ENCODE peak calls at places on chromosomes 11 and 22, in five cellular contexts. B is fibroblast of lung, K is heart left ventricle, Y is HCT116, D is tibial nerve. S is an unnamed sample. For H3K4me1 and H3K27me3, the result is how much of the 10 kb centered on the place peaks cover.

GRCh38 chr22:19060356-19061009 is 61.7 kb downstream of the DGCR2 start:
- DNase-seq in K (no peak), Y (no peak), B (peak), D (no peak), S (no peak)

GRCh38 chr11:12769834-12770345 is 95.7 kb downstream of the TEAD1 start:
- DNase-seq in B (peak), K (no peak), Y (peak), D (no peak), S (no peak)

GRCh38 chr22:27756212-27756660 is 45.3 kb downstream of the MN1 start:
- DNase-seq in D (no peak), K (peak), B (no peak), Y (no peak), S (no peak)

GRCh38 chr22:25081409-25081824 is 118.2 kb upstream of the CRYBB3 start:
- DNase-seq in Y (peak), D (peak), K (no peak), B (no peak), S (no peak)

GRCh38 chr11:78821371-78822306 is 247.0 kb upstream of the NARS2 start:
- DNase-seq in B (peak), D (no peak), K (no peak), Y (no peak), S (no peak)

GRCh38 chr11:119189393-119189792 is 4.1 kb downstream of the NHERF4 start:
- DNase-seq in Y (no peak), K (no peak), B (no peak), D (no peak), S (no peak)

GRCh38 chr22:39244496-39245129 is at the start of gene PDGFB:
- DNase-seq in D (peak), B (no peak), K (peak), Y (no peak), S (no peak)

GRCh38 chr11:42171046-42171445 is 711.6 kb upstream of the LRRC4C start:
- DNase-seq in K (no peak), D (no peak), B (no peak), Y (no peak), S (no peak)

GRCh38 chr11:119509969-119510401 is 87.0 kb upstream of the THY1 start:
- DNase-seq in B (peak), D (no peak), Y (no peak), K (peak), S (no peak)

GRCh38 chr11:132114185-132114584 is 743.8 kb downstream of the NTM start:
- DNase-seq in D (peak), K (peak), B (no peak), Y (no peak), S (no peak)

GRCh38 chr11:93236741-93237675 is 39.2 kb upstream of the SLC36A4 start:
- DNase-seq in D (peak), K (no peak), Y (peak), B (peak), S (no peak)

GRCh38 chr11:6556139-6556949 is 47.1 kb downstream of the RRP8 start:
- DNase-seq in D (no peak), Y (no peak), B (no peak), K (no peak), S (no peak)

GRCh38 chr11:45265963-45266692 is 20.0 kb downstream of the SYT13 start:
- DNase-seq in K (no peak), D (no peak), Y (no peak), B (no peak), S (no peak)

GRCh38 chr11:45264839-45265515 is 21.2 kb downstream of the SYT13 start:
- DNase-seq in B (peak), Y (no peak), D (no peak), K (no peak), S (no peak)

GRCh38 chr11:45269678-45270077 is 16.5 kb downstream of the SYT13 start:
- DNase-seq in D (no peak), Y (no peak), K (no peak), B (no peak), S (no peak)

GRCh38 chr11:45266693-45267451 is 19.3 kb downstream of the SYT13 start:
- DNase-seq in B (no peak), K (no peak), Y (no peak), D (no peak), S (no peak)

DNA sequence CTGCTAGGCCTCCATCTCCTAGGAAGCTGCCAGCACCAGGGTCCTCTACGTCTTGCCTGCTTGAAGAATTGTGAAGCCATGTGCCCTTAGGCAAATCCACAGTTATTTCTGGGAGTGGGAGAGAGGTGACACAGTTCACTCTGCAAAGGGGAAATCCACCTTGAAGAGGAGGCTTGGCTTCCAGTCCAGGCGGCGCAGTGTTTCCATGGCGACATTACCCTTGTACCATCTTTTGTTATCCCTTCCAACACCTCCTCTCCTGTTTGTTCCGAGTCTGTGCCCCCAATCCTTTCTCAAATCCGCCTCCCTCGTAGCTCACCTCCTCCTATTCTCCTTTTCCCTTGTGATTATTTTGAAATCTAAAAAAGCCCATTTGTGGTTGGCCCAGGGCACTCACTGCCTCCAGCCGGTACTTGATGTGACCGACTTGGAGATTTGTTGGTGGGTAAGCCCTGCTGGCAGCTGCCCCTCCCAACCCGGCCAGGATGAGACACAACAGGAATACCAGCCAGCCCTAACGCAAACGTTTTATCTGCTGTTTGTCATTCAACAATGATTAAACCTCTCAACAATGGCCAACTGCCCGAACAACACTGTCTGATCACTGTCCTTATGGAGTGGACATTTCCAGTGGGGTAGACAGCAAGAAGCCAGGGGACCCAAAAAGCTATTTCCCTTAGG is 18.3 kb downstream of the SYT13 start:
- DNase-seq in D (no peak), Y (no peak), K (no peak), B (no peak), S (no peak)
- H3K4me1 ChIP-seq in D (under half), Y (under half), K (under half), B (under half), S (under half)

DNA sequence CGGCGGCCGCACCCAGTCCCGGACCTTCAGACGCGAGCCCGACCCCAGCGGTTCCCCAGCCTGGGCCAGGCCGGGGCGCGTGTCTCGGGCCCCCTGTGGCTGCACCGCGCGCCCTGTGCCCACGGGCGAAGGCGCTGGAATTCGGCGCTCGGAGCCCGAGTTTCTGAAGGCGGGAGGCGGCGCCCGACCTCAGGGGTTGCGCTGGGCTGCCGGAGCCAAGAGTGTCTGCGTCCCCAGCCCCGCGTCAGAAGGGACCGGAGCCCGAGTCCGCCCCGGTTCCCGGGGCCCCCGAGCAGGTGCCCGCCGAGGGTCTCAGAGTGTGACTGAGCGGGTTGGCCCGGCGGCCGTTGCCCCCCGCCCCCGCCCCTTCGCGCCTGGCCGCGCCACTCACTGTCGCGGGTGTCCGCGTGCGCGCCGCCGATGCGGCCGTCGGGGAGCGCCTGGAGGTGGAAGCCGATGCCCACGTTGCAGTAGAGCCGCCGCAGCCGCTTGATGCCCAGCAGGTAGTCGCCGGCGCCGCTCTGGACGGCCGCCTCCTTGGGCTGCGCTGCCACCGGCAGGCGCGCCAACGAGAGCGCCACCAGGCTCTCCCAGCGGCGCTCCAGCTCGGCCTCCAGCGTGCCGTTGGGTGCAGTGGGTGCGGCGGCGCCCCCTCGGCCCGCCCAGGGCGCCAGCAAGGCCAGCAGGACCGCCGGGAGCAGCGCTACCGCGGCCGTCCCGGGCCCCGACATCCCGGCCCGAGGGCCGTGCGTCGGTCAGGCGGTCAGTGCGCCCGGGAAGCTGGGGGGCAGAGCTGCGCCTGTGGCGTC is 583 bp downstream of the FGF4 start:
- DNase-seq in D (no peak), Y (no peak), K (no peak), B (no peak), S (no peak)
- H3K27me3 ChIP-seq in D (under half), Y (under half), K (under half), B (under half), S (under half)

GRCh38 chr11:68940651-68941323 is 37.1 kb downstream of the IGHMBP2 start:
- DNase-seq in B (no peak), Y (no peak), D (no peak), K (no peak), S (no peak)

GRCh38 chr11:68939583-68940555 is 36.2 kb downstream of the IGHMBP2 start:
- DNase-seq in D (no peak), Y (no peak), K (no peak), B (no peak), S (no peak)

GRCh38 chr11:68936676-68937620 is 33.3 kb downstream of the IGHMBP2 start:
- DNase-seq in K (no peak), B (no peak), Y (no peak), D (no peak), S (no peak)

GRCh38 chr11:68938088-68938487 is 34.4 kb downstream of the IGHMBP2 start:
- DNase-seq in D (no peak), K (no peak), Y (no peak), B (no peak), S (no peak)

GRCh38 chr11:68938816-68939582 is 35.3 kb downstream of the IGHMBP2 start:
- DNase-seq in D (no peak), Y (no peak), K (no peak), B (no peak), S (no peak)
- H3K4me1 ChIP-seq in D (under half), Y (under half), K (under half), B (under half), S (under half)

GRCh38 chr22:30077279-30077678 is 3.0 kb upstream of the HORMAD2 start:
- DNase-seq in K (no peak), Y (no peak), B (no peak), D (no peak), S (no peak)
- H3K27me3 ChIP-seq in K (under half), Y (under half), B (under half), D (under half), S (under half)

DNA sequence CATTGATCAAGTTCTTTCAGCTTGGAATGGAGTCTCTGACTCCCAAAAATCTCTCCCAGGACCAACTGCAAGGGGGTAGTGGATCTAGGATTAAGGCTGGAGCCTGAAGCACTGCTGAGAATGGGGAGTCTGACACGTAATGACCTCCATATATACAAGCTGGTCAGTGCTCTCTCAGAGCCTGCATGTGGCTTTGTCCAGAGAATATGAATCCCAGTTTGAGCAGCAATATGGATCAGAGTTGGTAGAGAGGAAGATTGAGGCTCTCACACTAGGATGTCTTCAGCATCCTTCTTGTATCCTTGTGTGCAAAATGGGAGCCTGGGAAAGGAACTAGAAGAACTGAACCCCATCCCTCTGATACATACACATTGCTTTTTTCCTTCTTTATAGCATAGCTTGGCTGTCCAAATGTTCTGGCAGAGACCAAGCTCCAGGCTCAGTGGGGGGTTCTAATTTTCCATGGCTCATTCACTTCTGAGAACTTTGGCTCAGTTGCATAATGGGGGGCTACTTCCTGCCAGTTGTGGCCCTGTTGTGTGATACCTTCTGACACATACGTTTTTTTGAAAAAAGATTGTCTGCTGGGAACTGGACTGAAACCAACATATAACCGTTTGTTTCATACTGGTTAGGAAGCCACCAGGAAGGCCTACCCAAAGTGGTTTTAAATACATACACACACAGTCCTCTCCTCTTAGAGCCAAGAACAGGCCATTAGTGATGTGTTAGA is 138.2 kb downstream of the ETS1 start:
- DNase-seq in K (no peak), B (peak), Y (no peak), D (no peak), S (no peak)
- H3K4me1 ChIP-seq in K (under half), B (under half), Y (under half), D (under half), S (under half)